ENCODE peak calls at places on chromosomes 16 and 17, in six cellular contexts. O is PC-3, H is pancreas, U is heart left ventricle, N is neuronal stem cell, S is transverse colon. L is an unnamed sample.

GRCh38 chr17:75566456-75567233 is 21.0 kb upstream of the MYO15B start:
- DNase-seq in O (no peak), H (no peak), U (no peak), N (no peak), S (no peak), L (no peak)

GRCh38 chr17:31171711-31172110 is 76.9 kb downstream of the NF1 start:
- DNase-seq in O (no peak), H (no peak), U (no peak), N (no peak), S (no peak), L (no peak)

GRCh38 chr17:21345236-21345635 is 30.9 kb upstream of the KCNJ12 start:
- DNase-seq in O (no peak), H (peak; percentile 45), U (no peak), N (no peak), S (no peak), L (peak; percentile 18)

GRCh38 chr16:20865420-20866126 is 34.6 kb downstream of the DCUN1D3 start:
- DNase-seq in O (peak; percentile 14), H (no peak), U (no peak), N (no peak), S (no peak), L (no peak)

GRCh38 chr17:81258292-81258691 is 19.2 kb downstream of the NDUFAF8 start:
- DNase-seq in O (no peak), H (no peak), U (no peak), N (no peak), S (no peak), L (peak; percentile 74)

GRCh38 chr17:74211141-74211928 is 2.0 kb upstream of the TTYH2 start:
- DNase-seq in O (peak; percentile 28), H (peak; percentile 19), U (no peak), N (no peak), S (no peak), L (no peak)

GRCh38 chr16:69727916-69728270 is 1.5 kb upstream of the NQO1 start:
- DNase-seq in O (peak; percentile 29), H (no peak), U (no peak), N (no peak), S (no peak), L (peak; percentile 88)

GRCh38 chr17:48352630-48353029 is 77.4 kb downstream of the SKAP1 start:
- DNase-seq in O (peak; percentile 39), H (no peak), U (no peak), N (no peak), S (no peak), L (no peak)

GRCh38 chr16:11190585-11191565 is 65.1 kb downstream of the SOCS1 start:
- DNase-seq in O (peak; percentile 25), H (no peak), U (no peak), N (no peak), S (no peak), L (no peak)

GRCh38 chr16:10245002-10245401 is 62.8 kb upstream of the GRIN2A start:
- DNase-seq in O (no peak), H (no peak), U (no peak), N (no peak), S (no peak), L (no peak)

GRCh38 chr16:20319406-20319805 is 7.9 kb downstream of the GP2 start:
- DNase-seq in O (no peak), H (no peak), U (no peak), N (no peak), S (no peak), L (no peak)

GRCh38 chr16:72736074-72736473 is 311.9 kb downstream of the ZFHX3 start:
- DNase-seq in O (no peak), H (no peak), U (no peak), N (no peak), S (no peak), L (no peak)

GRCh38 chr17:65487161-65487560 is 74.3 kb downstream of the AXIN2 start:
- DNase-seq in O (no peak), H (no peak), U (no peak), N (no peak), S (no peak), L (no peak)

GRCh38 chr17:38451030-38451839 is 23.0 kb downstream of the ARHGAP23 start:
- DNase-seq in O (no peak), H (no peak), U (peak; percentile 78), N (no peak), S (no peak), L (no peak)

GRCh38 chr17:39727556-39727955 is 2.8 kb downstream of the MIEN1 start:
- DNase-seq in O (no peak), H (no peak), U (no peak), N (no peak), S (no peak), L (no peak)

GRCh38 chr16:16992986-16993783 is 477.6 kb downstream of the XYLT1 start:
- DNase-seq in O (no peak), H (no peak), U (no peak), N (no peak), S (no peak), L (no peak)

GRCh38 chr17:40351185-40352043 is 13.1 kb downstream of the GJD3 start:
- DNase-seq in O (no peak), H (peak; percentile 65), U (no peak), N (no peak), S (no peak), L (no peak)

GRCh38 chr16:54208262-54208661 is 78.3 kb downstream of the IRX3 start:
- DNase-seq in O (no peak), H (no peak), U (no peak), N (no peak), S (no peak), L (no peak)
- H3K9me3 ChIP-seq in O (no peaks in the 10 kb centered on the region), H (no peaks in the 10 kb centered on the region), U (no peaks in the 10 kb centered on the region), N (no peaks in the 10 kb centered on the region), S (no peaks in the 10 kb centered on the region), L (no peaks in the 10 kb centered on the region)

DNA sequence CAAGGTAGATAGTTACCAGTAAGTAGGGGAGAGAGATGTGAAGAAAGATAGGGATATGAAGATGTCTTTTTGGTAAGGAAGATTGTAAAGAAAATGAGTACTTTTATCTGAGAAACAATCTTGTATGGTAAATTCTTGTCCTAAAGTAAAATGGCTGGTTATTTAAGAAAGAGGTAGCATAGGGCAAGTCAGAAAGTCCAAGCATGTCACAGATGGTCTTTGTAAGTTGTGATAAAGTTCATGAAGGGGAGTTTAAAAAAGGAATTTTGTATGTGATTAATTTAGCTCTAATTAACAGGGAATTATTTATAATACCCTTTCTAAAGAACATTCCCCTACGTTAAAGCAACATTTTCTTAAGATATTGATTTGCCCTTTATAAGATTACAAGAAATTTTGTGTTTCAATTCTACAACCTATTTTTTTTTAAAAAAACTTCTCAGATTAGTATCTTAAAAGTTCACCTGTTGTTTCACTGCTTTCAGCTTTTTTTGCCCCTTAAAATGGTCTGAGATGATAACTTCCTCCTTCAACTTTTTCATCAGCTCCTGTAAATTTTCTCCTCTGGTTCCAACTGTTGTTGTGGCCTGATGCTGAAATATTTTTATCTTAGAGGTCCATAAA is 16.2 kb upstream of the CPHXL start:
- DNase-seq in O (no peak), H (no peak), U (no peak), N (peak; percentile 26), S (no peak), L (no peak)
- H3K9me3 ChIP-seq in O (peaks cover 21% of the 10 kb centered on the region), H (no peaks in the 10 kb centered on the region), U (peaks cover 18% of the 10 kb centered on the region), N (peaks cover 13% of the 10 kb centered on the region), S (peaks cover 6% of the 10 kb centered on the region), L (no peaks in the 10 kb centered on the region)

DNA sequence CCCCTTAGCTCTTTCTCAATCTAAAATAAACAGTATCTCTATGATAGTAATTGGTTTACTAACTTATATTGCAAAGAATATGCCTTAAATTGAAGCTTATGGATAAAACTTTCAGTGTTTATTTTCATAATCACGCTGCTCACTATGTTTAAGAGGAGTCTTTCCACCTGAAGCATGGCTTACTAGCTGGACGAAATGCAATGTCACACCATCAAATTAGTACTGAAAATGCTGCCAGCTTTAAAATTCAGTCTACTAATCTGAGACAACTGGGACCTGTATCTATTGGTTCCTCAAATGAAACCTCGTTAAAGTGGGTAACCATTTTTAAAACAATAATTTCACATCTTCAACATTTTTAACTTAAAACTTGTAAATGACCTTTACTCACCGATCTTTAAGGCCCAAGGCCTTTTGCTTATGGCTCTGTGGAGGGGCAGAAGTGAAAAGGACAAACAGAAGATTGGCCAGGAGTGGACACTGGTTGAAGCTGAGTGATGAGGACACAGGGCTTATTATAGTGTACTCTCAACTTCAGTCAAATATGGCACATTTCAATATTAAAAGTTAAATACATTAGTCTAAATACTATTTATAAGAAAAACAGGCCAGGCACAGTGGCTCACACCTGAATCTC is 212.8 kb upstream of the WSB1 start:
- DNase-seq in O (no peak), H (no peak), U (no peak), N (no peak), S (no peak), L (no peak)
- H3K9me3 ChIP-seq in O (no peaks in the 10 kb centered on the region), H (no peaks in the 10 kb centered on the region), U (no peaks in the 10 kb centered on the region), N (no peaks in the 10 kb centered on the region), S (no peaks in the 10 kb centered on the region), L (no peaks in the 10 kb centered on the region)

GRCh38 chr16:35399133-35399532 is 1939.7 kb downstream of the TP53TG3F start:
- DNase-seq in O (no peak), H (no peak), U (no peak), N (no peak), S (no peak), L (no peak)

DNA sequence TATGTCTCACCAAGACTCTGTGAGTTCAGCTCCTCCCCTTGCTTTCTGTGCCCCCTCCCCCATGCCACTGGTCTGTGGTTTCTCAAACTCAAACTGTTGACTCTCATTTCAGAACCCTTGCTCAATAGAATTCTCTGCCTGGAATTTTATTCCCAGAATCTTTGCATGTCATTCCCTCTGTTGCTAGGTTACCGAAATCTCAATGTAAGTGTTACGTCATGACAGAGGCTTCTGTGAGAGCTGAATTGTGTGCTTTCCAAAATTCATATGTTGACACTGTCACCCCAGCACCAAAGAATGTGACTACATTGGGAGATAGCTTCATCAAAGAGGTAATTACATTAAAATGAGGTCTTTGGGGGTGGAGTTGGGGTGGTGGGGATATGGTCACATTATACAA is 1938.8 kb downstream of the TP53TG3F start:
- DNase-seq in O (no peak), H (no peak), U (no peak), N (no peak), S (no peak), L (no peak)
- H3K9me3 ChIP-seq in O (peaks cover 6% of the 10 kb centered on the region), H (no peaks in the 10 kb centered on the region), U (no peaks in the 10 kb centered on the region), N (no peaks in the 10 kb centered on the region), S (no peaks in the 10 kb centered on the region), L (peaks cover 9% of the 10 kb centered on the region)

GRCh38 chr16:75172578-75172977 is 24.3 kb downstream of the ZFP1 start:
- DNase-seq in O (no peak), H (no peak), U (no peak), N (no peak), S (no peak), L (no peak)
- H3K9me3 ChIP-seq in O (peaks cover 32% of the 10 kb centered on the region), H (no peaks in the 10 kb centered on the region), U (peaks cover 100% of the 10 kb centered on the region), N (peaks cover 91% of the 10 kb centered on the region), S (peaks cover 63% of the 10 kb centered on the region), L (peaks cover 61% of the 10 kb centered on the region)

DNA sequence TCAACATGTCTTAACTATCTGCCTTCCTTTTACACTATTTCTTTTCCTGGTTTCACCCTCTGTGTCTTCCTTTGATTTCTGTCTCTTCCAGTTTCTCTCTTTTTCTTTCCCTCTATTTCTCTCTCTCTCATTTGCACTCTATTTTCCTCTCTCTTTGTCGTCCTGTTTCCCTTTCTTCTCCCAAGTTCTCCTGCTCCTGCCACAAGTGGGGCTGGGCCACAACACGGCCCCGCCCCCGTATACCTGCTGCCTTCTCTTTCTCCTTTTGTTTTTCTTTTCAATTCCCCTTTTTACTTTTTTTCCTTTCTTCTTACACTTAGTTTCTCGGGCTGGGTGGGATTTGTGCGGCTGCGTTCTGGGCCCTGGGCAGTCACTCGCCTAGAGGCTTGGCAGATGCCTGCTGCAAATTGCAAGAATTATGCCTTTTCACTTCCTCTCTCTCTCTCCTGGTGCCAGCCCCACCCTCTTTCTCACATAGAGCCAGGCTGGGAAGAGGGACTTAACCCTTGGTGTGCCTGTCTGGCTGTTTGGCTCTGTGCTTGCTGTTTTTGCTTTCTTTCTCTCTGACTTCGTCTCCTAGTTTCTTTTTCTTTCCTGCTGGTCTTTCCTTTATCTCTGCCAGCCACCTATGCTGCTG is 2139.4 kb downstream of the TP53TG3F start:
- DNase-seq in O (no peak), H (no peak), U (no peak), N (no peak), S (no peak), L (peak; percentile 20)
- H3K9me3 ChIP-seq in O (no peaks in the 10 kb centered on the region), H (no peaks in the 10 kb centered on the region), U (no peaks in the 10 kb centered on the region), N (no peaks in the 10 kb centered on the region), S (no peaks in the 10 kb centered on the region), L (no peaks in the 10 kb centered on the region)